ENCODE peak calls at places on chromosome 16, in ten cellular contexts. P, E, J, C, H, R, W, G, N and T are unnamed samples.

GRCh38 chr16:24328835-24329418 is 72.8 kb downstream of the CACNG3 start:
- DNase-seq in E (no peak), N (no peak), J (no peak), R (no peak), W (no peak), C (no peak), P (no peak), H (no peak), G (no peak), T (no peak)

GRCh38 chr16:47049901-47050583 is 76.6 kb upstream of the DNAJA2 start:
- DNase-seq in C (no peak), P (no peak), J (no peak), E (no peak), W (no peak), R (no peak), N (no peak), H (no peak), G (no peak), T (no peak)

GRCh38 chr16:66918355-66918754 is 330 bp downstream of the CDH16 start:
- DNase-seq in H (no peak), E (no peak), W (no peak), G (no peak), J (no peak), P (no peak), R (no peak), N (no peak), C (no peak), T (no peak)

GRCh38 chr16:78584213-78584860 is 484.9 kb downstream of the WWOX start:
- DNase-seq in J (no peak), W (no peak), G (no peak), C (no peak), P (no peak), E (no peak), R (no peak), H (no peak), N (no peak), T (no peak)

GRCh38 chr16:81616321-81617020 is 162.6 kb upstream of the PLCG2 start:
- DNase-seq in H (no peak), G (peak), J (peak), E (peak), C (peak), R (peak), N (peak), P (no peak), W (peak), T (no peak)

GRCh38 chr16:12627394-12627793 is 176.3 kb downstream of the CPPED1 start:
- DNase-seq in P (no peak), R (no peak), W (no peak), J (no peak), N (no peak), C (no peak), E (no peak), H (no peak), G (no peak), T (no peak)

GRCh38 chr16:19135896-19136438 is 22.2 kb downstream of the ITPRIPL2 start:
- DNase-seq in N (peak), P (no peak), W (no peak), H (peak), J (no peak), G (no peak), E (no peak), R (no peak), C (no peak), T (no peak)

GRCh38 chr16:57462209-57462977 is at the start of gene POLR2C:
- DNase-seq in H (peak), E (peak), R (peak), N (peak), G (peak), P (peak), W (peak), C (peak), J (peak), T (peak)

GRCh38 chr16:58518083-58518979 is 3.0 kb downstream of the SETD6 start:
- DNase-seq in H (no peak), C (no peak), W (no peak), G (no peak), R (no peak), P (no peak), J (no peak), E (no peak), N (no peak), T (no peak)

GRCh38 chr16:87854053-87854906 is 15.0 kb downstream of the SLC7A5 start:
- DNase-seq in N (no peak), W (no peak), G (no peak), H (peak), R (no peak), E (no peak), J (peak), C (peak), P (no peak), T (peak)

GRCh38 chr16:64864232-64864803 is 257.5 kb downstream of the CDH11 start:
- DNase-seq in C (no peak), P (peak), R (no peak), G (no peak), H (no peak), W (no peak), N (peak), J (no peak), E (no peak), T (peak)

GRCh38 chr16:27314986-27315332 is 1.2 kb downstream of the IL4R start:
- DNase-seq in P (no peak), G (no peak), C (no peak), J (no peak), W (no peak), H (no peak), N (no peak), R (no peak), E (no peak), T (no peak)

GRCh38 chr16:55849536-55849935 is 16.6 kb upstream of the CES1 start:
- DNase-seq in H (no peak), N (no peak), W (no peak), J (no peak), E (no peak), R (no peak), G (no peak), C (no peak), P (no peak), T (no peak)

GRCh38 chr16:89971495-89972243 is 23.1 kb downstream of the DEF8 start:
- DNase-seq in E (no peak), C (no peak), W (no peak), P (no peak), H (no peak), J (no peak), R (no peak), G (peak), N (peak), T (peak)

GRCh38 chr16:84843149-84844048 is 23.6 kb downstream of the CRISPLD2 start:
- DNase-seq in W (no peak), H (no peak), R (no peak), P (no peak), E (no peak), C (no peak), N (peak), J (no peak), G (no peak), T (no peak)

GRCh38 chr16:2966043-2966802 is 2.1 kb downstream of the KREMEN2 start:
- DNase-seq in P (no peak), E (peak), G (no peak), H (no peak), R (peak), C (no peak), J (no peak), W (no peak), N (no peak), T (no peak)

GRCh38 chr16:8798174-8798527 is 512 bp downstream of the PMM2 start:
- DNase-seq in J (peak), R (no peak), C (no peak), N (peak), H (peak), E (no peak), W (no peak), G (peak), P (no peak), T (peak)

GRCh38 chr16:10729649-10730048 is 14.0 kb upstream of the NUBP1 start:
- DNase-seq in P (no peak), J (no peak), R (no peak), C (no peak), E (no peak), H (peak), N (peak), W (no peak), G (no peak), T (peak)

GRCh38 chr16:58272855-58273254 is 22.0 kb downstream of the PRSS54 start:
- DNase-seq in P (no peak), G (no peak), E (no peak), J (no peak), W (no peak), R (no peak), N (peak), H (peak), C (no peak), T (no peak)

GRCh38 chr16:17345043-17345442 is 125.7 kb downstream of the XYLT1 start:
- DNase-seq in W (no peak), G (no peak), H (no peak), C (no peak), N (peak), R (no peak), J (peak), E (no peak), P (no peak), T (peak)

GRCh38 chr16:49453001-49453400 is 79.4 kb downstream of the C16orf78 start:
- DNase-seq in J (no peak), P (no peak), N (no peak), R (peak), H (no peak), G (no peak), E (no peak), C (no peak), W (no peak), T (no peak)

GRCh38 chr16:67667434-67667816 is 811 bp downstream of the C16orf86 start:
- DNase-seq in P (no peak), C (no peak), R (no peak), G (no peak), J (no peak), H (no peak), E (no peak), W (no peak), N (no peak), T (no peak)

GRCh38 chr16:24070851-24071250 is 185.3 kb upstream of the CACNG3 start:
- DNase-seq in C (peak), R (no peak), E (peak), W (no peak), H (peak), G (no peak), J (peak), N (peak), P (no peak), T (no peak)

GRCh38 chr16:5064915-5065314 is 841 bp downstream of the C16orf89 start:
- DNase-seq in G (no peak), N (no peak), C (no peak), W (no peak), H (no peak), P (no peak), E (no peak), R (no peak), J (no peak), T (no peak)

GRCh38 chr16:86245351-86245750 is 265.0 kb upstream of the FOXF1 start:
- DNase-seq in E (no peak), R (no peak), H (no peak), J (no peak), N (no peak), W (no peak), G (no peak), P (no peak), C (no peak), T (no peak)

GRCh38 chr16:23369416-23369815 is 67.3 kb downstream of the SCNN1B start:
- DNase-seq in W (no peak), G (no peak), N (no peak), J (no peak), C (no peak), P (no peak), E (no peak), H (no peak), R (no peak), T (no peak)

GRCh38 chr16:85028638-85029412 is 1.2 kb downstream of the KIAA0513 start:
- DNase-seq in J (peak), W (no peak), H (no peak), P (no peak), N (peak), R (peak), G (peak), C (peak), E (peak), T (peak)

GRCh38 chr16:10362077-10362863 is 23.6 kb upstream of the ATF7IP2 start:
- DNase-seq in R (no peak), G (no peak), H (no peak), C (no peak), J (no peak), E (no peak), W (no peak), N (no peak), P (no peak), T (no peak)

GRCh38 chr16:73092236-73092781 is 44.4 kb upstream of the ZFHX3 start:
- DNase-seq in P (no peak), N (no peak), J (no peak), W (no peak), R (no peak), C (no peak), E (no peak), G (no peak), H (no peak), T (no peak)

GRCh38 chr16:25838724-25839186 is 147.0 kb downstream of the HS3ST4 start:
- DNase-seq in N (peak), W (no peak), E (no peak), H (peak), J (peak), G (no peak), C (no peak), R (no peak), P (peak), T (peak)

GRCh38 chr16:10130482-10130996 is 51.7 kb downstream of the GRIN2A start:
- DNase-seq in R (no peak), E (no peak), J (no peak), W (no peak), G (no peak), P (no peak), N (peak), C (no peak), H (no peak), T (no peak)

GRCh38 chr16:88569614-88569984 is 604 bp upstream of the ZC3H18 start:
- DNase-seq in P (no peak), R (no peak), E (no peak), H (no peak), J (no peak), G (no peak), N (peak), W (peak), C (no peak), T (no peak)